ENCODE peak calls at places on chromosomes 5 and 9, in eight cellular contexts. E is mucosa of descending colon, U is iPS DF 6.9, Y is PC-9, W is IMR-90, M is MM.1S, J is stomach, B is heart right ventricle. S is an unnamed sample.

GRCh38 chr5:138180183-138180782 is 1.4 kb downstream of the KIF20A start:
- DNase-seq in E (no peak), U (no peak), Y (peak; percentile 16), W (peak; percentile 64), M (peak; percentile 78), J (no peak), B (no peak), S (no peak)

GRCh38 chr9:6845881-6846280 is 88.1 kb downstream of the KDM4C start:
- DNase-seq in E (no peak), U (no peak), Y (no peak), W (peak; percentile 27), M (no peak), J (no peak), B (no peak), S (no peak)

GRCh38 chr5:173293817-173294672 is 34.2 kb downstream of the STC2 start:
- DNase-seq in E (no peak), U (peak; percentile 87), Y (peak; percentile 83), W (peak; percentile 80), M (peak; percentile 68), J (peak; percentile 74), B (peak; percentile 76), S (peak; percentile 76)

GRCh38 chr5:96868603-96869371 is 7.5 kb upstream of the ERAP2 start:
- DNase-seq in E (no peak), U (peak; percentile 16), Y (no peak), W (peak; percentile 82), M (peak; percentile 82), J (no peak), B (no peak), S (no peak)

GRCh38 chr9:71767421-71768321 is 642 bp downstream of the CEMIP2 start:
- DNase-seq in E (peak; percentile 61), U (no peak), Y (peak; percentile 26), W (peak; percentile 26), M (no peak), J (peak; percentile 34), B (peak; percentile 15), S (no peak)

GRCh38 chr5:169149317-169149716 is 151.6 kb downstream of the SLIT3 start:
- DNase-seq in E (no peak), U (no peak), Y (no peak), W (no peak), M (no peak), J (no peak), B (no peak), S (no peak)

GRCh38 chr9:105114956-105115728 is 129.3 kb upstream of the SLC44A1 start:
- DNase-seq in E (peak; percentile 65), U (no peak), Y (peak; percentile 44), W (peak; percentile 33), M (peak; percentile 56), J (peak; percentile 42), B (no peak), S (peak; percentile 51)

GRCh38 chr9:124897570-124898460 is 35.9 kb downstream of the ARPC5L start:
- DNase-seq in E (no peak), U (no peak), Y (no peak), W (peak; percentile 52), M (no peak), J (no peak), B (no peak), S (no peak)

GRCh38 chr5:178225174-178225573 is 7.4 kb downstream of the PHYKPL start:
- DNase-seq in E (peak; percentile 38), U (no peak), Y (no peak), W (no peak), M (no peak), J (no peak), B (no peak), S (no peak)

GRCh38 chr9:90432951-90433350 is 209.7 kb downstream of the DIRAS2 start:
- DNase-seq in E (no peak), U (no peak), Y (peak; percentile 18), W (no peak), M (no peak), J (no peak), B (no peak), S (no peak)

GRCh38 chr5:74862221-74862620 is 4.0 kb downstream of the FAM169A start:
- DNase-seq in E (no peak), U (no peak), Y (no peak), W (no peak), M (no peak), J (no peak), B (no peak), S (no peak)

GRCh38 chr5:84088996-84089395 is 295.7 kb downstream of the EDIL3 start:
- DNase-seq in E (no peak), U (no peak), Y (peak; percentile 9), W (peak; percentile 44), M (peak; percentile 32), J (no peak), B (no peak), S (no peak)

GRCh38 chr9:33661186-33661585 is 134.2 kb upstream of the PRSS3 start:
- DNase-seq in E (no peak), U (no peak), Y (no peak), W (no peak), M (no peak), J (no peak), B (no peak), S (no peak)

GRCh38 chr5:74040811-74041491 is 415.0 kb downstream of the ARHGEF28 start:
- DNase-seq in E (no peak), U (no peak), Y (no peak), W (no peak), M (no peak), J (no peak), B (no peak), S (no peak)

GRCh38 chr5:59583810-59584562 is 309.5 kb downstream of the PDE4D start:
- DNase-seq in E (no peak), U (no peak), Y (no peak), W (no peak), M (no peak), J (no peak), B (no peak), S (no peak)

GRCh38 chr9:113558632-113559502 is 95.3 kb downstream of the RGS3 start:
- DNase-seq in E (peak; percentile 77), U (no peak), Y (no peak), W (peak; percentile 82), M (no peak), J (peak; percentile 87), B (peak; percentile 89), S (peak; percentile 61)

GRCh38 chr9:254516-254915 is 39.9 kb downstream of the DOCK8 start:
- DNase-seq in E (no peak), U (no peak), Y (no peak), W (no peak), M (no peak), J (no peak), B (no peak), S (no peak)

GRCh38 chr5:16754621-16755020 is 137.8 kb upstream of the RETREG1 start:
- DNase-seq in E (no peak), U (no peak), Y (no peak), W (no peak), M (no peak), J (no peak), B (no peak), S (no peak)

GRCh38 chr5:168327994-168328393 is 36.5 kb downstream of the WWC1 start:
- DNase-seq in E (no peak), U (no peak), Y (no peak), W (peak; percentile 63), M (no peak), J (no peak), B (no peak), S (no peak)

GRCh38 chr9:133256686-133257091 is 18.3 kb downstream of the ABO start:
- DNase-seq in E (no peak), U (no peak), Y (no peak), W (no peak), M (no peak), J (no peak), B (no peak), S (no peak)

GRCh38 chr9:20884985-20885593 is 146.4 kb downstream of the HACD4 start:
- DNase-seq in E (no peak), U (peak; percentile 48), Y (peak; percentile 7), W (peak; percentile 57), M (peak; percentile 37), J (peak; percentile 67), B (peak; percentile 24), S (peak; percentile 47)

GRCh38 chr9:114276908-114277821 is 45.7 kb upstream of the ORM1 start:
- DNase-seq in E (peak; percentile 36), U (no peak), Y (peak; percentile 19), W (peak; percentile 98), M (no peak), J (no peak), B (no peak), S (no peak)

GRCh38 chr9:126472446-126472845 is 141.3 kb upstream of the LMX1B start:
- DNase-seq in E (no peak), U (no peak), Y (no peak), W (no peak), M (no peak), J (no peak), B (no peak), S (no peak)

DNA sequence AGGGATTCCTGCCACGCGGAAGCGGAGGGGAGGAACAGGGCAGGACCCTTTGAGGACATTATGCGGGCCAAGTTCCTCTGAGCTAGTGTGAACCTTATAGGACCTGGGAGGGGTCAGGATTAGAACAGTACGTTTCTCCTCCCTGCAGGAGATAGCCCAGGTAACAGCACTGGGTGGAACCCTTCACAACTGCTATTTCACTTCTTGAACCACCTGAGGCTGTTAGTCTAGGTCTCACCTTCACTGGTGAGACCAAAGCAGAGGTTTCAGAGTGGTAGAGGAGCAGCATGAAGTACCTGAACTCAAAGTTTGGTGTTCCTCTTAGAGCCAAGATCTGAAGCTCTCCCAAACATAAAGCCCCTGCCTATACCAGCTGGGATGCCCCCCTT is 832 bp downstream of the EIF4EBP3 start:
- DNase-seq in E (no peak), U (no peak), Y (no peak), W (no peak), M (no peak), J (peak; percentile 92), B (no peak), S (no peak)
- H3K4me1 ChIP-seq in E (peaks cover 44% of the 10 kb centered on the region), U (peaks cover 3% of the 10 kb centered on the region), Y (no peaks in the 10 kb centered on the region), W (peaks cover 14% of the 10 kb centered on the region), M (peaks cover 4% of the 10 kb centered on the region), J (peaks cover 47% of the 10 kb centered on the region), B (peaks cover 51% of the 10 kb centered on the region), S (peaks cover 29% of the 10 kb centered on the region)

GRCh38 chr9:109968702-109969450 is 188.9 kb downstream of the PALM2AKAP2 start:
- DNase-seq in E (no peak), U (no peak), Y (no peak), W (peak; percentile 54), M (no peak), J (no peak), B (no peak), S (no peak)
- H3K4me1 ChIP-seq in E (no peaks in the 10 kb centered on the region), U (no peaks in the 10 kb centered on the region), Y (no peaks in the 10 kb centered on the region), W (peaks cover 22% of the 10 kb centered on the region), M (peaks cover 48% of the 10 kb centered on the region), J (no peaks in the 10 kb centered on the region), B (peaks cover 63% of the 10 kb centered on the region), S (peaks cover 14% of the 10 kb centered on the region)

GRCh38 chr5:179269781-179270543 is 75.3 kb downstream of the ADAMTS2 start:
- DNase-seq in E (no peak), U (no peak), Y (no peak), W (no peak), M (no peak), J (no peak), B (no peak), S (no peak)
- H3K4me1 ChIP-seq in E (no peaks in the 10 kb centered on the region), U (peaks cover under 1% of the 10 kb centered on the region), Y (no peaks in the 10 kb centered on the region), W (peaks cover 73% of the 10 kb centered on the region), M (no peaks in the 10 kb centered on the region), J (peaks cover 37% of the 10 kb centered on the region), B (peaks cover 87% of the 10 kb centered on the region), S (peaks cover 14% of the 10 kb centered on the region)

DNA sequence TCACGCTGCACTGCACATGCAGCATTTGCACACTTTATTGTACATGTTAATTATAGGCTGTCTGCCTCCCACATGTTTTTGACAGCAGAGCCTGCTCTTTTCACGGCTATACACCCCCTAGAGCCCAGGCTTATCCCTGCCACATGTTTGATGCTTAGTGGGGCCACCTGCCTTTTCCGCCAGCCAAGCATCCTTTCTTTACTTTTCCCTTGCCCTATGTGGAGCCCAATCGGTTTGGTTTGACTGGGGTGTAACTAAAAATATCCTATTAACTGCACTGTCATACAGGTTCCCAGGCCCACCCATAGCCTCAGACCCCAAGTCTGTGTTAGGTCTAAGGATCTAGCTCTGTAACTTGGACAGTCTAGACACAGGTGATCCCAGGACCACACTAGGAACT is 18.9 kb upstream of the S1PR3 start:
- DNase-seq in E (no peak), U (no peak), Y (no peak), W (no peak), M (no peak), J (no peak), B (no peak), S (no peak)
- H3K4me1 ChIP-seq in E (no peaks in the 10 kb centered on the region), U (peaks cover 5% of the 10 kb centered on the region), Y (peaks cover 8% of the 10 kb centered on the region), W (no peaks in the 10 kb centered on the region), M (no peaks in the 10 kb centered on the region), J (no peaks in the 10 kb centered on the region), B (no peaks in the 10 kb centered on the region), S (no peaks in the 10 kb centered on the region)

S was measured in lung.